ENCODE peak calls at places on chromosomes 7 and 10, in nine cellular contexts. O is hepatic stellate cell, F is putamen, S is Right ventricle myocardium superior, P is GM03348, V is NCI-H345, E is anterior cingulate cortex, C is H7, J is T-helper 1 cell. H is an unnamed sample.

GRCh38 chr10:70343712-70344111 is 38.7 kb downstream of the LRRC20 start:
- DNase-seq in C (no peak), J (no peak), E (no peak), F (no peak), P (peak), S (no peak), O (no peak), V (no peak), H (no peak)

GRCh38 chr7:137818036-137818435 is 28.7 kb downstream of the DGKI start:
- DNase-seq in C (no peak), J (no peak), F (no peak), P (peak), O (no peak), S (no peak), V (no peak), E (no peak), H (no peak)

GRCh38 chr10:26436848-26437247 is 1.3 kb upstream of the APBB1IP start:
- DNase-seq in C (no peak), V (no peak), O (no peak), E (no peak), F (no peak), P (no peak), J (no peak), S (no peak), H (no peak)

GRCh38 chr7:131945948-131946525 is 389.6 kb upstream of the PODXL start:
- DNase-seq in V (no peak), J (no peak), S (no peak), F (no peak), C (peak), P (no peak), O (no peak), E (no peak), H (no peak)

GRCh38 chr7:98079891-98080653 is 26.6 kb upstream of the LMTK2 start:
- DNase-seq in S (no peak), O (no peak), V (peak), C (no peak), E (no peak), J (no peak), F (peak), P (no peak), H (no peak)

GRCh38 chr10:102775973-102776669 is 32.4 kb downstream of the WBP1L start:
- DNase-seq in O (peak), V (no peak), F (peak), S (peak), P (peak), J (no peak), E (peak), C (peak), H (peak)

GRCh38 chr7:55206235-55207029 is 158.7 kb upstream of the LANCL2 start:
- DNase-seq in F (no peak), C (no peak), V (no peak), O (no peak), E (no peak), J (no peak), P (no peak), S (no peak), H (no peak)

GRCh38 chr10:111128331-111129167 is 51.7 kb downstream of the ADRA2A start:
- DNase-seq in E (no peak), S (no peak), V (no peak), J (no peak), C (no peak), F (peak), O (peak), P (peak), H (peak)

GRCh38 chr7:48992816-48993215 is 68.5 kb downstream of the CDC14C start:
- DNase-seq in C (no peak), P (no peak), S (no peak), V (peak), E (no peak), F (no peak), J (no peak), O (no peak), H (no peak)

GRCh38 chr7:111763221-111763791 is 201.0 kb upstream of the IMMP2L start:
- DNase-seq in J (no peak), P (peak), C (peak), O (peak), S (no peak), F (no peak), E (no peak), V (peak), H (no peak)

GRCh38 chr10:122465401-122465800 is 4.0 kb downstream of the HTRA1 start:
- DNase-seq in P (no peak), O (no peak), F (no peak), S (no peak), E (no peak), J (no peak), C (no peak), V (no peak), H (no peak)

GRCh38 chr10:35574924-35575352 is 30.2 kb upstream of the GJD4 start:
- DNase-seq in P (peak), F (no peak), O (peak), V (no peak), E (no peak), C (peak), S (no peak), J (no peak), H (no peak)

GRCh38 chr10:49649294-49649693 is 30.2 kb upstream of the C10orf53 start:
- DNase-seq in C (peak), F (no peak), J (no peak), O (no peak), V (no peak), P (peak), S (no peak), E (no peak), H (no peak)

GRCh38 chr10:21860718-21861117 is 142.8 kb downstream of the DNAJC1 start:
- DNase-seq in F (no peak), V (no peak), E (no peak), P (no peak), S (no peak), C (no peak), J (no peak), O (no peak), H (no peak)

GRCh38 chr10:72080042-72081035 is 8.0 kb downstream of the SPOCK2 start:
- DNase-seq in S (no peak), C (peak), O (no peak), E (no peak), F (no peak), P (no peak), J (no peak), V (no peak), H (no peak)

GRCh38 chr7:129958643-129959479 is 6.1 kb upstream of the UBE2H start:
- DNase-seq in F (no peak), P (peak), E (no peak), J (no peak), V (no peak), O (peak), C (no peak), S (peak), H (no peak)

GRCh38 chr7:20312562-20312961 is 18.1 kb upstream of the ITGB8 start:
- DNase-seq in P (no peak), O (no peak), E (no peak), C (no peak), F (no peak), V (no peak), S (no peak), J (no peak), H (no peak)

GRCh38 chr7:27172823-27173411 is 1.2 kb downstream of the HOXA10 start:
- DNase-seq in P (peak), E (no peak), O (no peak), S (no peak), F (no peak), V (peak), J (no peak), C (peak), H (no peak)

GRCh38 chr10:121057291-121057690 is 206.1 kb downstream of the WDR11 start:
- DNase-seq in V (no peak), J (no peak), P (no peak), S (no peak), F (no peak), C (no peak), E (no peak), O (no peak), H (no peak)

GRCh38 chr7:135964254-135964653 is 12.9 kb downstream of the MTPN start:
- DNase-seq in E (no peak), O (no peak), C (no peak), P (peak), J (no peak), F (no peak), S (no peak), V (no peak), H (no peak)

GRCh38 chr7:30206466-30206865 is 71.7 kb downstream of the MTURN start:
- DNase-seq in P (peak), V (no peak), J (no peak), S (no peak), F (no peak), C (no peak), O (no peak), E (no peak), H (no peak)

GRCh38 chr7:107079212-107079940 is 34.9 kb downstream of the PRKAR2B start:
- DNase-seq in J (no peak), P (no peak), C (no peak), O (no peak), V (no peak), E (no peak), S (no peak), F (no peak), H (no peak)

GRCh38 chr7:26090927-26091519 is 61.0 kb upstream of the NFE2L3 start:
- DNase-seq in J (no peak), E (no peak), F (peak), V (peak), P (peak), C (peak), S (no peak), O (peak), H (peak)

GRCh38 chr10:133378251-133379096 is 588 bp upstream of the PAOX start:
- DNase-seq in V (peak), P (peak), J (peak), F (peak), O (peak), S (peak), E (no peak), C (peak), H (peak)

GRCh38 chr10:43237631-43238446 is 29.0 kb downstream of the RASGEF1A start:
- DNase-seq in V (no peak), S (peak), P (no peak), J (no peak), F (no peak), E (no peak), O (no peak), C (peak), H (no peak)

GRCh38 chr7:98374285-98374680 is 26.6 kb downstream of the BAIAP2L1 start:
- DNase-seq in F (no peak), P (no peak), V (no peak), J (no peak), S (no peak), E (no peak), O (no peak), C (no peak), H (no peak)

GRCh38 chr7:100532165-100533022 is 6.6 kb upstream of the AGFG2 start:
- DNase-seq in S (no peak), V (no peak), P (no peak), C (no peak), O (no peak), J (no peak), F (no peak), E (no peak), H (no peak)

H was measured in globus pallidus.